ENCODE peak calls at places on chromosomes 11 and 22, in nine cellular contexts. Z is activated CD4-positive, alpha-beta T cell treated with anti-CD3 and anti-CD28 coated beads, Interleukin-2, amount 10 ng/mL, durations not matched to agents 7 days and 5 days; K is NCI-H1417 treated with DMSO at 0.1 percent for 48 hours; T is ureter; P is nephron progenitor cell; E is EH; V is T follicular helper cell; H is activated T-cell treated with anti-CD3 and anti-CD28 coated beads for 1 hour; J is kidney epithelial cell. Q is an unnamed sample.

GRCh38 chr11:47099213-47099917 is 77.3 kb downstream of the ARFGAP2 start:
- DNase-seq in Z (no peak), K (no peak), T (no peak), P (no peak), E (peak), V (no peak), H (no peak), J (no peak), Q (no peak)

GRCh38 chr22:19799322-19800190 is 39.0 kb downstream of the TBX1 start:
- DNase-seq in Z (no peak), K (no peak), T (peak), P (peak), E (peak), V (no peak), H (no peak), J (no peak), Q (no peak)

GRCh38 chr11:100903284-100903683 is 216.2 kb downstream of the ARHGAP42 start:
- DNase-seq in Z (no peak), K (no peak), T (no peak), P (no peak), E (peak), V (no peak), H (no peak), J (no peak), Q (no peak)

GRCh38 chr11:103959279-103959930 is 77.0 kb upstream of the DDI1 start:
- DNase-seq in Z (no peak), K (no peak), T (no peak), P (no peak), E (peak), V (no peak), H (no peak), J (no peak), Q (no peak)

GRCh38 chr11:104091281-104092071 is 55.0 kb downstream of the DDI1 start:
- DNase-seq in Z (no peak), K (no peak), T (no peak), P (no peak), E (no peak), V (no peak), H (no peak), J (no peak), Q (no peak)

GRCh38 chr11:132941024-132941646 is 591.2 kb downstream of the OPCML start:
- DNase-seq in Z (peak), K (no peak), T (no peak), P (peak), E (peak), V (no peak), H (no peak), J (no peak), Q (no peak)

GRCh38 chr22:48140261-48140660 is 1377.8 kb downstream of the TBC1D22A start:
- DNase-seq in Z (no peak), K (no peak), T (no peak), P (no peak), E (no peak), V (no peak), H (no peak), J (no peak), Q (no peak)

GRCh38 chr11:66327171-66328035 is 8.8 kb downstream of the RIN1 start:
- DNase-seq in Z (no peak), K (no peak), T (no peak), P (no peak), E (peak), V (no peak), H (no peak), J (no peak), Q (no peak)

GRCh38 chr22:20550057-20550817 is 42.8 kb downstream of the MED15 start:
- DNase-seq in Z (no peak), K (no peak), T (no peak), P (no peak), E (peak), V (no peak), H (no peak), J (no peak), Q (no peak)

GRCh38 chr22:29706991-29707390 is 12.8 kb upstream of the CABP7 start:
- DNase-seq in Z (no peak), K (no peak), T (no peak), P (no peak), E (no peak), V (no peak), H (no peak), J (no peak), Q (no peak)

GRCh38 chr11:115170133-115170815 is 333.9 kb downstream of the CADM1 start:
- DNase-seq in Z (peak), K (no peak), T (no peak), P (peak), E (peak), V (no peak), H (no peak), J (no peak), Q (no peak)

GRCh38 chr11:19577849-19578619 is 134.6 kb upstream of the NAV2 start:
- DNase-seq in Z (no peak), K (no peak), T (peak), P (no peak), E (peak), V (no peak), H (no peak), J (no peak), Q (no peak)

GRCh38 chr11:28964811-28965210 is 856.6 kb downstream of the METTL15 start:
- DNase-seq in Z (no peak), K (no peak), T (no peak), P (no peak), E (peak), V (no peak), H (no peak), J (no peak), Q (no peak)

GRCh38 chr11:107844041-107844440 is 14.5 kb downstream of the SLC35F2 start:
- DNase-seq in Z (no peak), K (no peak), T (no peak), P (no peak), E (peak), V (no peak), H (no peak), J (peak), Q (no peak)

GRCh38 chr22:50260434-50260800 is 1.1 kb downstream of the MAPK12 start:
- DNase-seq in Z (no peak), K (no peak), T (no peak), P (no peak), E (peak), V (no peak), H (no peak), J (no peak), Q (no peak)

GRCh38 chr11:126592496-126593410 is 237.3 kb downstream of the ST3GAL4 start:
- DNase-seq in Z (no peak), K (peak), T (no peak), P (no peak), E (no peak), V (no peak), H (no peak), J (no peak), Q (no peak)

GRCh38 chr22:39955675-39956074 is 4.5 kb upstream of the TMA7B start:
- DNase-seq in Z (no peak), K (no peak), T (no peak), P (no peak), E (peak), V (no peak), H (no peak), J (no peak), Q (no peak)

GRCh38 chr22:46031066-46031465 is 54.1 kb upstream of the WNT7B start:
- DNase-seq in Z (no peak), K (no peak), T (no peak), P (no peak), E (no peak), V (no peak), H (no peak), J (no peak), Q (no peak)

GRCh38 chr11:73359341-73359740 is 16.9 kb upstream of the RELT start:
- DNase-seq in Z (no peak), K (no peak), T (no peak), P (no peak), E (no peak), V (no peak), H (no peak), J (no peak), Q (no peak)

GRCh38 chr22:42994917-42995562 is 19.9 kb downstream of the PACSIN2 start:
- DNase-seq in Z (no peak), K (no peak), T (peak), P (no peak), E (peak), V (no peak), H (no peak), J (peak), Q (no peak)

GRCh38 chr11:67022341-67022933 is 497 bp upstream of the SYT12 start:
- DNase-seq in Z (no peak), K (no peak), T (peak), P (no peak), E (peak), V (no peak), H (no peak), J (peak), Q (no peak)

GRCh38 chr11:20647976-20648565 is 21.3 kb upstream of the NELL1 start:
- DNase-seq in Z (peak), K (no peak), T (peak), P (peak), E (peak), V (no peak), H (peak), J (no peak), Q (no peak)

GRCh38 chr11:78417175-78417887 is at the start of gene GAB2:
- DNase-seq in Z (no peak), K (no peak), T (no peak), P (no peak), E (no peak), V (peak), H (no peak), J (no peak), Q (peak)

GRCh38 chr22:44147821-44148574 is 32.7 kb upstream of the PARVG start:
- DNase-seq in Z (no peak), K (no peak), T (no peak), P (peak), E (peak), V (no peak), H (no peak), J (peak), Q (no peak)

GRCh38 chr22:21450320-21450831 is 16.8 kb upstream of the TMEM191C start:
- DNase-seq in Z (peak), K (no peak), T (peak), P (peak), E (no peak), V (no peak), H (no peak), J (no peak), Q (no peak)

GRCh38 chr11:64249563-64250405 is 1.5 kb upstream of the PLCB3 start:
- DNase-seq in Z (no peak), K (no peak), T (no peak), P (no peak), E (no peak), V (no peak), H (no peak), J (no peak), Q (no peak)

GRCh38 chr11:74559110-74559933 is 33.1 kb upstream of the POLD3 start:
- DNase-seq in Z (no peak), K (no peak), T (no peak), P (no peak), E (peak), V (no peak), H (no peak), J (no peak), Q (no peak)

Q was measured in T-helper 22 cell.